ENCODE peak calls at places on chromosome 2, in six cellular contexts. D is CD8-positive, alpha-beta T cell; P is Panc1; C is A673; X is colonic mucosa; A is AG04449. B is an unnamed sample.
A peak's percentile ranks its signal among the peaks of the same experiment; 100 is the strongest.

GRCh38 chr2:25286025-25286400 is 55.7 kb downstream of the DNMT3A start:
- DNase-seq in D (peak; percentile 72), P (no peak), C (peak; percentile 87), X (peak; percentile 39), A (no peak), B (no peak)

GRCh38 chr2:117409443-117409842 is 405.0 kb upstream of the DDX18 start:
- DNase-seq in D (no peak), P (no peak), C (no peak), X (no peak), A (no peak), B (no peak)

GRCh38 chr2:221350621-221351020 is 221.5 kb downstream of the EPHA4 start:
- DNase-seq in D (no peak), P (no peak), C (no peak), X (no peak), A (no peak), B (no peak)

GRCh38 chr2:235162544-235163197 is 210.9 kb downstream of the SH3BP4 start:
- DNase-seq in D (no peak), P (no peak), C (no peak), X (no peak), A (no peak), B (no peak)

GRCh38 chr2:130795431-130795830 is 40.1 kb downstream of the AMER3 start:
- DNase-seq in D (no peak), P (no peak), C (no peak), X (no peak), A (no peak), B (no peak)

GRCh38 chr2:221529943-221530652 is 42.0 kb downstream of the EPHA4 start:
- DNase-seq in D (no peak), P (no peak), C (peak; percentile 92), X (no peak), A (peak; percentile 33), B (no peak)

GRCh38 chr2:32008811-32009478 is 1.9 kb downstream of the MEMO1 start:
- DNase-seq in D (no peak), P (no peak), C (peak; percentile 41), X (peak; percentile 34), A (no peak), B (peak; percentile 14)

GRCh38 chr2:223599646-223600009 is 2.5 kb downstream of the SCG2 start:
- DNase-seq in D (no peak), P (no peak), C (no peak), X (no peak), A (no peak), B (no peak)

GRCh38 chr2:160354677-160355076 is 138.9 kb downstream of the RBMS1 start:
- DNase-seq in D (no peak), P (no peak), C (no peak), X (no peak), A (no peak), B (no peak)

GRCh38 chr2:178379162-178379664 is 71.8 kb downstream of the PRKRA start:
- DNase-seq in D (no peak), P (no peak), C (no peak), X (no peak), A (no peak), B (no peak)
- TF ChIP-seq CTCF in D (no peak), P (no peak), C (no peak), X (no peak), A (no peak), B (no peak)

DNA sequence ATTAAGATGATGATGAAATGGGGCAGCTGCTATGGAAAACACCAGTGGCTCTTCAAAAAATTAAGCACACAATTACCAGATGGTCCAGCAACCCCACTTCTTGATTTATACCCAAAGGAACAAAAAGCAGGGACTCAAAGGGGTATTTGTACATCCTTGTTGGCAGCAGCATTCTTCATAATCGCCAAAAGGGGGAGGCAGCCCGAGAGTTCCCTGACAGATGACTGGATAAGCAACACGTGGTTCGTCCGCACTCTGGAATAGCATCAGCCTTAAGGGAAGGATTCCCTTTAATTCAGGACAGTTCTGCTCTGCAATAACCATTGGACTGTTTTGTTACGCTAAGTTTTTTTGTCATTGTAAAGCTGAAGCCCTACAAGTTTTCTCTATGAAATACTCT is 76.7 kb upstream of the TWIST2 start:
- DNase-seq in D (no peak), P (no peak), C (peak; percentile 44), X (no peak), A (no peak), B (no peak)
- TF ChIP-seq CTCF in D (no peak), P (no peak), C (peak; percentile 36), X (no peak), A (peak; percentile 13), B (no peak)

DNA sequence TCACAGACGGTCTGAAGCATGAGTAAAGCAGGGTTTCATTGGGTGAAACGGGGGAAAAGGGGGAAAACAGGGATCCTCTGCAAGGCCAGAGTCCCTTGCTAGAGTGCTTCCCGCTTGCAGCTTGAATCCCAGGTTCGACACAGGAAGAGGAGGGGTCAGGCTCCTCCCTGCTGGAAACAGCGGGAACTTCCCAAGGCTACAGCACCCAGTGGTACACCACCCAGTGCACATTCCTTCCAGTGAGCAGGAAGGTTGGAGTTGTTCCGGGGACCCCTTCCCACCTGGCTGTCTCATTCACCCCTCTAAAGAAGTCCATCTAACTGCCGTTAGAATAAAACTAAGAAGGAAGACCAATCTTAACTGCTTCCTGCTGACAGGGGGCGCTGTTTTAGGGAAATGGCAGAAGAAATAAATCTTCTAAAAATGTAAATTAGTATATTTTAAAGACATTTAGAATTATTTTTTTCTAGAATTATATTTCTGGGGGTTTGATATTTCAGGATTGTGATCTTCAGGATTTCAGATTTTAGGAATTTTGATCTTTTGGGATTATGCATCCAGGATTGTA is 230.9 kb downstream of the RBM43 start:
- DNase-seq in D (no peak), P (no peak), C (no peak), X (no peak), A (no peak), B (no peak)
- TF ChIP-seq CTCF in D (no peak), P (peak; percentile 28), C (peak; percentile 60), X (no peak), A (no peak), B (peak; percentile 14)

DNA sequence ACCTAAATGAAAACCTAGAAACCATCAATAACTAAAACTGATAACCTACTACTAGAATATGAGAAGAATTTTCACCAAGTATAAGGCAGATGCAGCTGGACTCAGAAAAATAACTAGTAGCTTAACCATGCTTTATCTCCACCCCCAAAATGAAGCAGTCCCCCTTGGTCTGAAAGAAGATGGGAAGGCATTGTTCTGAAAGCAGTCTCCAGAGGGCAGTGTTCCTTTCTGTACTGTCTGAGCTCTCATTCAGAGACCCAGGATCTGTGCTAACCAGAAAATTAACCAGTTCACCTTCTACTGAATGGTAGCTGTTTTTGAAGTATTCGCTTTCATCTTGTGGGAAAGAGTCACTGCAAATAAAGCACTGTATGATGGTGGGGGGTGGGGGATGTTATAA is 273.0 kb downstream of the PDE11A start:
- DNase-seq in D (no peak), P (peak; percentile 8), C (peak; percentile 55), X (peak; percentile 18), A (no peak), B (peak; percentile 22)
- TF ChIP-seq CTCF in D (no peak), P (peak; percentile 72), C (peak; percentile 71), X (peak; percentile 25), A (peak; percentile 48), B (no peak)

DNA sequence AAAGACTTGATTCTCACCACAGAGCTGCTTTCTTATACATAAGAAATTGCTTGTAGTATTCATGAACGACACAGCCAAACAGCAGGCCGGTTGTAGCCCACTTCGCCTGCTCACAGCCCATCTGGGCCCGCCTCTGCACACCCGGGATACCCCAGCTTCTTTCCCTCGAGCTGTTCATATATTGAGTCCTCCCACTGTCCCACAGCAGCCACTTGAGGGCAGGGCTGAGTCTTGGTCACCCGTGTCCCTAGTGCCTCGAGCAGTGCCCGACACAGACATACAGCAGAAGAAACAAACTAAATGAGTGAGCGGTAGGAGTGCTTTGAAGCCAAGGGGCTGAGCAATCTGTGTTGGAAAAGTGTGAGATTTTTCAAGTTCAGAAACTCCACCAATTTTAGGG is 251.4 kb downstream of the KLHL29 start:
- DNase-seq in D (no peak), P (no peak), C (peak; percentile 49), X (no peak), A (no peak), B (no peak)
- TF ChIP-seq CTCF in D (no peak), P (no peak), C (peak; percentile 47), X (no peak), A (peak; percentile 28), B (no peak)

DNA sequence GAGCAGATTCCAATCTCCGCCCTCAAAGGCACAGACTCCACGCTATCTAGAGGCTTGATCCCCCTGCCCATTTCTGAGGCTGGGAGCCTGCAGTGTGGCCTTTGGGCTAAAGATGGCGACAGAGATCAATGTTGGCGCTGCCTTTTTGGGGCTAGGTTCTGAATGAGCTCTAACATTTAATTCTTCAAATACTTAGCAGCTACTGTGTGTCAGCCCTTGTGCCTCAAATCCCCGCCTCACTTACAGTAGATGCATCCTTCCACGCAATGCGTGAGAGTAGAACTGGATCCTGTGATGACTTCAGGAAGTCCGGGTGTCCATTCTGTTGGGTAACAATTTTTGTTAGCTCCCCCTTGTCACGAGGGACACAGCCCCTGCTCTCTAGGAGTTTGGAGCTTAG is 12.4 kb downstream of the IL1F10 start:
- DNase-seq in D (peak; percentile 35), P (peak; percentile 15), C (peak; percentile 59), X (peak; percentile 23), A (no peak), B (peak; percentile 77)
- TF ChIP-seq CTCF in D (peak; percentile 67), P (peak; percentile 91), C (peak; percentile 83), X (peak; percentile 64), A (peak; percentile 70), B (peak; percentile 75)

DNA sequence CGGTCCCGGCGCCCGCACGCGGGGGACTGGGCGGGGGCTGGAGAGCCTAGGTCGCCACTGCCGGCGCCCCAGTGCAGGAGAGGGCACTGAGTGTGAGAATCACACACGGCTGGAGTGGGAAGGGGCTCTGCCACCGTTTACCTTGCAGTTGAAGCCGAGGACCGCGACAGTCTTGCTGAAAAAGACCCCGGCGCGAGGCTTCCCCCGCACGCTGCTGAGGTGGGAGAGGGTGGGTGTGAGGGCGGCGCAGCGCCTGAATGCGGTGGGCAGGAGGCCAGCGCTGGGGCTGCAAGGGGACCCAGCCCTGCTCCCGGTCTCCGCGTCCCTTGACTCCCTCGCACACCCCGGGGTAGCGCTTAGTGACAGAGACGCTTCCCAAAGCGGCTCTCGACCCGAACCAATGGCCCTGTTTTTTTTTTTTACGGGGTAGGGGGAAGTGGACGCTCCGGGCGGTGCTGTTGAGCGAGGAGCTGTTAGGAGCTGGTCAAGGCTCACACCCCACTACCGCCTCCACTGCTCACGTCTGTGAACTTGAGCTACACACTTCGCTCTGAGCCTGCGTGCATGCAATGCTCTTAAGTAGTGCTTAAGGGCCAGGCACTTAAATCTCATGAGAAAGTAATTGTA is 794 bp downstream of the NOTO start:
- DNase-seq in D (no peak), P (no peak), C (no peak), X (no peak), A (no peak), B (no peak)
- TF ChIP-seq CTCF in D (no peak), P (no peak), C (no peak), X (no peak), A (no peak), B (no peak)

DNA sequence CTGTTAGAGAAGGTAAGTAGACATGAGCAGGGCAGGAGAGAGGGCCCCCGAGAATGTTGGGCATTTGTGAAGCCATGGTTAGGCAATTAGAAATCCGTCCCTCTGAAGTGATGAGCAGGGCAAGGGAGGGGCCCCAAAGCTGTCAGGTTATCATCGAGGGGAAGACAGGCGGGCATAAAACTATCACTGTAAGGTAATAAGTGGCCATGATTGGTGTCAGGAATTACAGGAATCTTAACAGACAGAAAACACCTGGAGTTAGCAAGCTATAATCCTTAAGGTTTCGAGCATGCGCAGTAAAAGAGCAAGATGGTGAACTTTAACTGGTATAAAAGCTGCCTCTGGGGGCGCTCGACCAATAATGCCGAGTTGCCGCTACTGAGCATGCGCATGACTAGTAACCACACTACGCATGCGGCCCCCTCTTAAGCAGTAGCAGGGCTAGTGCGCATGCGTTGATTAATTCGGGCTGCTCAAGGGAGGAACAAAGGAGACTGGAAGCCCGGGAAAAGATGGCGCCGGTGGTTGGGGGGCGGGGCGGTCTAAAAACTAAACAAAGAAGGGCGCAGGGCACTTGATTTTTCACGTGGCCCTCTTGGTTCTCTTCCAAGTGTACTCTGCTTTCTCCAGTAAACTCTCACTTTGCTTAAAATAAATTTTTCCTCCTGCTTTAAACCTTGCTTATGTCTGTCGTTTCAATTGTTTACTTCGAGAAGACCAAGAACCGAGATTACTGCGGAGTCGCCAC is 5.5 kb downstream of the XRCC5 start:
- DNase-seq in D (peak; percentile 98), P (peak; percentile 96), C (peak; percentile 99), X (peak; percentile 99), A (peak; percentile 91), B (peak; percentile 97)
- TF ChIP-seq CTCF in D (peak; percentile 69), P (peak; percentile 96), C (peak; percentile 94), X (peak; percentile 76), A (peak; percentile 75), B (peak; percentile 87)